ENCODE peak calls at places on chromosomes 5 and 9, in four cellular contexts. R, T, N and E are unnamed samples.

GRCh38 chr5:171757853-171758535 is 27.6 kb upstream of the SMIM23 start:
- DNase-seq in R (peak), T (no peak), N (no peak), E (no peak)

GRCh38 chr9:676780-677458 is 164.6 kb upstream of the DMRT1 start:
- DNase-seq in R (no peak), T (no peak), N (no peak), E (no peak)

GRCh38 chr5:150323092-150323491 is 20.4 kb upstream of the ARSI start:
- DNase-seq in R (no peak), T (no peak), N (no peak), E (no peak)

GRCh38 chr9:128916745-128917144 is 4.0 kb upstream of the PHYHD1 start:
- DNase-seq in R (no peak), T (no peak), N (no peak), E (no peak)

GRCh38 chr5:96336351-96336985 is 96.6 kb downstream of the PCSK1 start:
- DNase-seq in R (peak), T (no peak), N (peak), E (peak)

GRCh38 chr5:146151970-146152369 is 30.5 kb downstream of the LARS1 start:
- DNase-seq in R (no peak), T (no peak), N (no peak), E (no peak)

GRCh38 chr5:176662371-176663333 is 15.4 kb downstream of the TSPAN17 start:
- DNase-seq in R (no peak), T (no peak), N (no peak), E (no peak)

GRCh38 chr5:176837707-176838115 is 27.4 kb downstream of the UNC5A start:
- DNase-seq in R (peak), T (peak), N (peak), E (peak)

GRCh38 chr9:124122813-124123462 is 111.4 kb downstream of the LHX2 start:
- DNase-seq in R (no peak), T (no peak), N (no peak), E (no peak)

GRCh38 chr9:87685431-87685830 is 40.5 kb upstream of the CTSL start:
- DNase-seq in R (no peak), T (no peak), N (no peak), E (no peak)

GRCh38 chr5:30548580-30549305 is 644.7 kb upstream of the CDH6 start:
- DNase-seq in R (no peak), T (no peak), N (no peak), E (no peak)

GRCh38 chr5:33313150-33313549 is 127.6 kb upstream of the TARS1 start:
- DNase-seq in R (peak), T (no peak), N (no peak), E (no peak)

GRCh38 chr9:70802758-70803436 is 318.5 kb downstream of the TRPM3 start:
- DNase-seq in R (no peak), T (no peak), N (no peak), E (no peak)

GRCh38 chr5:32589431-32589830 is 4.1 kb downstream of the SUB1 start:
- DNase-seq in R (no peak), T (no peak), N (no peak), E (no peak)

GRCh38 chr5:167582263-167582662 is 709.2 kb upstream of the WWC1 start:
- DNase-seq in R (no peak), T (no peak), N (no peak), E (no peak)

GRCh38 chr5:149474198-149474597 is 77.0 kb downstream of the CSNK1A1 start:
- DNase-seq in R (no peak), T (no peak), N (no peak), E (peak)

GRCh38 chr9:131402738-131403492 is 9.0 kb downstream of the PRRC2B start:
- DNase-seq in R (peak), T (peak), N (no peak), E (peak)

GRCh38 chr5:86716121-86716520 is 98.4 kb downstream of the COX7C start:
- DNase-seq in R (no peak), T (no peak), N (no peak), E (no peak)

GRCh38 chr5:153504726-153505125 is 14.3 kb downstream of the GRIA1 start:
- DNase-seq in R (no peak), T (no peak), N (no peak), E (no peak)

GRCh38 chr5:17743580-17744435 is 109.5 kb downstream of the TAF11L14 start:
- DNase-seq in R (no peak), T (no peak), N (no peak), E (no peak)

GRCh38 chr5:56004874-56005273 is 10.1 kb upstream of the IL6ST start:
- DNase-seq in R (no peak), T (no peak), N (no peak), E (no peak)

GRCh38 chr5:123599171-123599570 is 87.2 kb downstream of the CSNK1G3 start:
- DNase-seq in R (no peak), T (no peak), N (no peak), E (no peak)

GRCh38 chr5:112025729-112026128 is 268.7 kb upstream of the NREP start:
- DNase-seq in R (no peak), T (no peak), N (no peak), E (no peak)

GRCh38 chr5:76083555-76084495 is 642 bp downstream of the SV2C start:
- DNase-seq in R (no peak), T (no peak), N (peak), E (no peak)

GRCh38 chr9:113516840-113517577 is 53.5 kb downstream of the RGS3 start:
- DNase-seq in R (no peak), T (no peak), N (peak), E (no peak)

GRCh38 chr9:16421534-16421933 is 448.9 kb downstream of the BNC2 start:
- DNase-seq in R (no peak), T (no peak), N (no peak), E (no peak)